ENCODE peak calls at places on chromosomes 11 and 22, in six cellular contexts. One of them, this sample, is unnamed.

GRCh38 chr11:8268530-8269461 is 5.1 kb upstream of the LMO1 start:
- DNase-seq in transverse colon: no peak
- DNase-seq in stomach: no peak
- DNase-seq in sigmoid colon: peak; percentile 47
- DNase-seq in ovary: peak; percentile 30
- DNase-seq in esophagus muscularis mucosa: no peak
- DNase-seq in this sample: no peak

GRCh38 chr11:63478896-63479295 is 12.1 kb downstream of the PLAAT5 start:
- DNase-seq in transverse colon: peak; percentile 39
- DNase-seq in ovary: peak; percentile 43
- DNase-seq in sigmoid colon: peak; percentile 76
- DNase-seq in esophagus muscularis mucosa: no peak
- DNase-seq in stomach: peak; percentile 54
- DNase-seq in this sample: peak; percentile 52

GRCh38 chr11:78851883-78852586 is 277.4 kb upstream of the NARS2 start:
- DNase-seq in sigmoid colon: no peak
- DNase-seq in transverse colon: peak; percentile 13
- DNase-seq in stomach: no peak
- DNase-seq in esophagus muscularis mucosa: no peak
- DNase-seq in ovary: no peak
- DNase-seq in this sample: no peak

GRCh38 chr11:67502328-67502979 is 2.7 kb downstream of the PITPNM1 start:
- DNase-seq in sigmoid colon: no peak
- DNase-seq in stomach: no peak
- DNase-seq in transverse colon: no peak
- DNase-seq in esophagus muscularis mucosa: no peak
- DNase-seq in ovary: peak; percentile 25
- DNase-seq in this sample: no peak

GRCh38 chr11:12727556-12728070 is 53.4 kb downstream of the TEAD1 start:
- DNase-seq in sigmoid colon: no peak
- DNase-seq in transverse colon: no peak
- DNase-seq in esophagus muscularis mucosa: no peak
- DNase-seq in ovary: no peak
- DNase-seq in stomach: no peak
- DNase-seq in this sample: no peak

GRCh38 chr22:38987171-38987895 is 5.2 kb downstream of the APOBEC3B start:
- DNase-seq in ovary: no peak
- DNase-seq in transverse colon: no peak
- DNase-seq in stomach: no peak
- DNase-seq in sigmoid colon: no peak
- DNase-seq in esophagus muscularis mucosa: no peak
- DNase-seq in this sample: no peak

GRCh38 chr11:48098024-48098423 is 117.7 kb downstream of the PTPRJ start:
- DNase-seq in sigmoid colon: no peak
- DNase-seq in ovary: no peak
- DNase-seq in esophagus muscularis mucosa: peak; percentile 84
- DNase-seq in transverse colon: no peak
- DNase-seq in stomach: no peak
- DNase-seq in this sample: no peak

GRCh38 chr11:35525501-35526175 is at the start of gene PAMR1:
- DNase-seq in esophagus muscularis mucosa: peak; percentile 92
- DNase-seq in transverse colon: peak; percentile 29
- DNase-seq in stomach: peak; percentile 33
- DNase-seq in ovary: peak; percentile 21
- DNase-seq in sigmoid colon: peak; percentile 89
- DNase-seq in this sample: peak; percentile 39

GRCh38 chr22:37741312-37741795 is 44.5 kb downstream of the TRIOBP start:
- DNase-seq in stomach: peak; percentile 76
- DNase-seq in ovary: peak; percentile 95
- DNase-seq in sigmoid colon: peak; percentile 99
- DNase-seq in esophagus muscularis mucosa: peak; percentile 98
- DNase-seq in transverse colon: peak; percentile 81
- DNase-seq in this sample: peak; percentile 93

GRCh38 chr22:17781319-17782031 is 7.2 kb upstream of the BID start:
- DNase-seq in ovary: no peak
- DNase-seq in transverse colon: no peak
- DNase-seq in esophagus muscularis mucosa: no peak
- DNase-seq in sigmoid colon: no peak
- DNase-seq in stomach: no peak
- DNase-seq in this sample: no peak

GRCh38 chr22:46587492-46588278 is 32.5 kb upstream of the GRAMD4 start:
- DNase-seq in sigmoid colon: no peak
- DNase-seq in ovary: peak; percentile 36
- DNase-seq in esophagus muscularis mucosa: no peak
- DNase-seq in transverse colon: peak; percentile 85
- DNase-seq in stomach: no peak
- DNase-seq in this sample: no peak

GRCh38 chr11:5522308-5522707 is 5.8 kb upstream of the UBQLNL start:
- DNase-seq in stomach: no peak
- DNase-seq in esophagus muscularis mucosa: no peak
- DNase-seq in ovary: no peak
- DNase-seq in sigmoid colon: no peak
- DNase-seq in transverse colon: no peak
- DNase-seq in this sample: no peak

GRCh38 chr11:107307991-107308390 is 149.6 kb downstream of the CWF19L2 start:
- DNase-seq in ovary: no peak
- DNase-seq in sigmoid colon: no peak
- DNase-seq in transverse colon: no peak
- DNase-seq in stomach: no peak
- DNase-seq in esophagus muscularis mucosa: no peak
- DNase-seq in this sample: no peak

GRCh38 chr22:39731481-39731880 is 160.9 kb downstream of the CACNA1I start:
- DNase-seq in ovary: no peak
- DNase-seq in esophagus muscularis mucosa: no peak
- DNase-seq in transverse colon: no peak
- DNase-seq in stomach: no peak
- DNase-seq in sigmoid colon: no peak
- DNase-seq in this sample: no peak

GRCh38 chr11:107999759-108000455 is 8.8 kb upstream of the CUL5 start:
- DNase-seq in sigmoid colon: no peak
- DNase-seq in stomach: no peak
- DNase-seq in ovary: no peak
- DNase-seq in transverse colon: no peak
- DNase-seq in esophagus muscularis mucosa: no peak
- DNase-seq in this sample: no peak

GRCh38 chr11:67384851-67385366 is 6.9 kb upstream of the RAD9A start:
- DNase-seq in stomach: no peak
- DNase-seq in ovary: no peak
- DNase-seq in sigmoid colon: no peak
- DNase-seq in esophagus muscularis mucosa: no peak
- DNase-seq in transverse colon: no peak
- DNase-seq in this sample: no peak

GRCh38 chr22:31090217-31091085 is 9.3 kb downstream of the SMTN start:
- DNase-seq in stomach: no peak
- DNase-seq in esophagus muscularis mucosa: no peak
- DNase-seq in transverse colon: peak; percentile 54
- DNase-seq in ovary: peak; percentile 38
- DNase-seq in sigmoid colon: peak; percentile 97
- DNase-seq in this sample: no peak
- TF ChIP-seq POLR2A in stomach: no peak
- TF ChIP-seq POLR2A in esophagus muscularis mucosa: peak; percentile 4
- TF ChIP-seq POLR2A in transverse colon: no peak
- TF ChIP-seq POLR2A in ovary: no peak
- TF ChIP-seq POLR2A in sigmoid colon: peak; percentile 54
- TF ChIP-seq POLR2A in this sample: no peak

GRCh38 chr11:119089319-119089718 is 4.6 kb downstream of the HMBS start:
- DNase-seq in ovary: no peak
- DNase-seq in sigmoid colon: no peak
- DNase-seq in esophagus muscularis mucosa: no peak
- DNase-seq in transverse colon: no peak
- DNase-seq in stomach: no peak
- DNase-seq in this sample: no peak

GRCh38 chr11:119081682-119082081 is 3.0 kb upstream of the HMBS start:
- DNase-seq in sigmoid colon: no peak
- DNase-seq in transverse colon: no peak
- DNase-seq in ovary: no peak
- DNase-seq in esophagus muscularis mucosa: no peak
- DNase-seq in stomach: no peak
- DNase-seq in this sample: no peak

GRCh38 chr11:119084663-119085522 is at the start of gene HMBS:
- DNase-seq in stomach: peak; percentile 94
- DNase-seq in esophagus muscularis mucosa: peak; percentile 99
- DNase-seq in sigmoid colon: peak; percentile 98
- DNase-seq in ovary: peak; percentile 93
- DNase-seq in transverse colon: peak; percentile 95
- DNase-seq in this sample: peak; percentile 83

GRCh38 chr11:119087747-119088241 is 3.1 kb downstream of the HMBS start:
- DNase-seq in esophagus muscularis mucosa: no peak
- DNase-seq in transverse colon: no peak
- DNase-seq in ovary: no peak
- DNase-seq in sigmoid colon: no peak
- DNase-seq in stomach: no peak
- DNase-seq in this sample: no peak

DNA sequence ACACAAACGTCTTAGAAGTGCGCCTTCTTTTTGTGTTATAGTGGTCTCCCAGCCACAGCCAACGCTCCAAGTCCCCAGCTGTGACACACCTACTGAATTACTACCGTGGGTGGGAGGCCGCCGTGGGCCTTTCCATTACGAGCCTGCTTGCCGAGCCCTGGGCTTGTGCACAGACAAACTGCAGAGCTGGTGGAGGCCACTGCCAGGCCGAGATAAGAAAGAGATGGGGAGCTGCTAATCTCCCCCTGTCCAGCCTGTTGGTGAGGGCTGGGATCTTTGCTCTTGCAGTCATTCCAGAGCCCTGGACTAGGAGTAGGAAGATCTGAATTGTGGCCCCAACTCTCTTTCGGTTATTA is 820 bp downstream of the HMBS start:
- DNase-seq in sigmoid colon: no peak
- DNase-seq in transverse colon: peak; percentile 35
- DNase-seq in stomach: no peak
- DNase-seq in ovary: no peak
- DNase-seq in esophagus muscularis mucosa: no peak
- DNase-seq in this sample: no peak
- TF ChIP-seq EP300 in sigmoid colon: no peak
- TF ChIP-seq EP300 in transverse colon: no peak
- TF ChIP-seq EP300 in stomach: no peak
- TF ChIP-seq EP300 in ovary: no peak
- TF ChIP-seq EP300 in esophagus muscularis mucosa: no peak
- TF ChIP-seq EP300 in this sample: no peak

DNA sequence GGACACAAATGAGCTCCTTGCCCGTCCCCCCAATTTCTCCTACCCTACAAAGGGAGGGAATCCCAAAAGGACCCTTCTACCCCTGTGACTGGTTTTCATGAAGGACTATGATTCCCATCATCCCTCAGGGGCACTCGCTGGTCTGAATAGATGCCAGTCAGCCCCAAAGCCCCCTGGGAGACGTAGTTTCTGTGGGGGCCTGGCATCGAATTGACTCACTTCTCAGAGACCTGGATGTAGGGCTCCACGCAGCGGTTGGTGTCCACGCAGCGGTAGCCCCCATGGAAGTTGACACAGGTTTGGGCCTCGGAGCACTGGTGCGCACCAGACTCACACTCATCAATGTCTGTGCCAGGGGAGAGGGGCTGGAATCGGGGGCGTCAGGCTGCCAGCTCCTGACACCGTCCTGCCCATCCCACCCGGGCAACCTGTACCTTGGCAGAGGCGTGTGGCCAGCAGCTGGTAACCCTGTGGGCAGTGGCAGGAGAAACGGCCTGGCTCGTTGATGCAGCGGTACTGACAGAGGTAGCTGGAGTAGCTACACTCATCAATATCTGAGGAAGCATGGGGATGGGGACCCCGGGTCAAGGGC is 4.4 kb downstream of the EFEMP2 start:
- DNase-seq in stomach: no peak
- DNase-seq in ovary: peak; percentile 53
- DNase-seq in sigmoid colon: peak; percentile 70
- DNase-seq in esophagus muscularis mucosa: no peak
- DNase-seq in transverse colon: no peak
- DNase-seq in this sample: no peak
- TF ChIP-seq POLR2A in stomach: no peak
- TF ChIP-seq POLR2A in ovary: no peak
- TF ChIP-seq POLR2A in sigmoid colon: no peak
- TF ChIP-seq POLR2A in esophagus muscularis mucosa: no peak
- TF ChIP-seq POLR2A in transverse colon: no peak
- TF ChIP-seq POLR2A in this sample: no peak

GRCh38 chr11:61293869-61294716 is 1.0 kb downstream of the VWCE start:
- DNase-seq in ovary: peak; percentile 88
- DNase-seq in sigmoid colon: peak; percentile 85
- DNase-seq in stomach: peak; percentile 37
- DNase-seq in transverse colon: peak; percentile 21
- DNase-seq in esophagus muscularis mucosa: no peak
- DNase-seq in this sample: peak; percentile 28
- TF ChIP-seq EP300 in ovary: no peak
- TF ChIP-seq EP300 in sigmoid colon: no peak
- TF ChIP-seq EP300 in stomach: no peak
- TF ChIP-seq EP300 in transverse colon: no peak
- TF ChIP-seq EP300 in esophagus muscularis mucosa: no peak
- TF ChIP-seq EP300 in this sample: peak; percentile 56

DNA sequence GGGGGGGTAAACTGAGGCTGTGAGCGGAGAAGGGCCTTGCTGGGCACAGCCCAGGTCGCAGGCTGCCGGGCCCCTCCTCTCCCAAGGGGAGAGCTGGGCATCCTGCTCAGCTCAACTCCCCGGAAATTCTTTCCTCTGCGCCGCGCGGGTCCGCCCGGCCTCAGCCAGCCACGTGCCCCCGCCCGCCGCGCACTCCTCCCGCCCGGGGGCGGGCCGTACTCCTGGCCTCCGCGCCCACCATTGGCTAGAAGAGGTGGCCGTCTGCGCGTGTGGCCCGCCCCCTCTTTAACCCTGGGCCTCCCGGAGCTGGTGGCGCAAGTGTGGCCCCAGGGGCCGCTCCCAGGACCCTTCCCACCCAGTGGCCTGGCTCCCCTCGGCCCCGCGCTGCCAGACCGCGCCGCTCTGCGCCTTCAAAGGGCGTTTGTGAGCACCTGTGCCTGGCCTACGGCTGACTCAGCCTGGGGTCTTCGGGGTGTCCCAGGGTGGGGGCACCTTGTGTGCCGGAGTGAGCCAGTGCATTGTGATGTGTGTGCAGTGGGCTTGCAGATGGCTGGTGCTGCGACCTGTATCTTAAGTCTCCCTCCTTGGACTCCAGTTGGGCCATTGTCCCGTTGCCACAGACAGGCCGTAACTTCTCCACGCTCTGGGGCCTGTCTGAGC is 2.0 kb downstream of the MRGPRF start:
- DNase-seq in sigmoid colon: peak; percentile 97
- DNase-seq in ovary: peak; percentile 91
- DNase-seq in transverse colon: peak; percentile 78
- DNase-seq in stomach: peak; percentile 81
- DNase-seq in esophagus muscularis mucosa: no peak
- DNase-seq in this sample: peak; percentile 69
- TF ChIP-seq POLR2A in sigmoid colon: peak; percentile 92
- TF ChIP-seq POLR2A in ovary: no peak
- TF ChIP-seq POLR2A in transverse colon: peak; percentile 43
- TF ChIP-seq POLR2A in stomach: no peak
- TF ChIP-seq POLR2A in esophagus muscularis mucosa: peak; percentile 69
- TF ChIP-seq POLR2A in this sample: peak; percentile 65